ENCODE peak calls at places on chromosomes 7 and 10, in six cellular contexts. H, Z, D, I, F and A are unnamed samples.

GRCh38 chr10:6598679-6599078 is 18.6 kb upstream of the PRKCQ start:
- DNase-seq in H (no peak), Z (no peak), D (no peak), I (no peak), F (no peak), A (no peak)

GRCh38 chr10:42866115-42866995 is 83.8 kb downstream of the BMS1 start:
- DNase-seq in H (peak), Z (peak), D (peak), I (peak), F (peak), A (peak)

GRCh38 chr10:99532687-99533495 is at the start of gene NKX2-3:
- DNase-seq in H (no peak), Z (no peak), D (no peak), I (peak), F (peak), A (peak)

GRCh38 chr7:45203459-45203858 is 45.9 kb downstream of the RAMP3 start:
- DNase-seq in H (no peak), Z (no peak), D (no peak), I (no peak), F (no peak), A (no peak)

GRCh38 chr7:22569586-22570321 is 69.8 kb upstream of the STEAP1B start:
- DNase-seq in H (no peak), Z (no peak), D (peak), I (no peak), F (no peak), A (peak)

GRCh38 chr10:114271779-114272167 is 32.7 kb downstream of the VWA2 start:
- DNase-seq in H (no peak), Z (no peak), D (peak), I (no peak), F (peak), A (peak)

GRCh38 chr7:142130282-142130681 is 18.8 kb downstream of the MGAM2 start:
- DNase-seq in H (no peak), Z (no peak), D (no peak), I (no peak), F (no peak), A (no peak)

GRCh38 chr7:35263396-35263795 is 9.5 kb upstream of the TBX20 start:
- DNase-seq in H (no peak), Z (no peak), D (no peak), I (no peak), F (no peak), A (no peak)

GRCh38 chr7:20474244-20474643 is 141.2 kb upstream of the ABCB5 start:
- DNase-seq in H (no peak), Z (no peak), D (peak), I (no peak), F (no peak), A (no peak)

GRCh38 chr7:38281211-38281610 is 7.8 kb upstream of the TARP start:
- DNase-seq in H (no peak), Z (no peak), D (peak), I (no peak), F (no peak), A (no peak)

DNA sequence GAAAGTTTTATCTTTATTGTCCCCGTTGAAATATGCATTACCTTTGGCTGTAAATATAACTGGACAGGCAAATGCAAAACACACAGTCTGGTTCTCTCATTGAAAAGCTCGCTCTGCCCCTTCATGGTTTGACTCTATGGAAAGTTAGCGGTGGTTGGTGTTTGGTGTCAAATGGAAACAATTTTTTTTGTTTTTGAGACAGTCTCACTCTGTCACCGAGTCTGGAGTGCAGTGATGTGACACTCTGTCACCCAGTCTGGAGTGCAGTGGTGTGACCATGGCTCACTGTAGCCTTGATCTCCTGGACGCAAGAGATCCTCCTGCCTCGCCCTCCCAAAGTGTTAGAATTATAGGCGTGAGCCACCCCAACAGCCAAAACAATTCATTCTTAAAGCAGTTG is 149.7 kb downstream of the LRRC4 start:
- DNase-seq in H (no peak), Z (no peak), D (no peak), I (no peak), F (no peak), A (no peak)
- H3K14ac ChIP-seq in H (no peak), Z (no peak), D (no peak), I (no peak), F (no peak), A (no peak)

DNA sequence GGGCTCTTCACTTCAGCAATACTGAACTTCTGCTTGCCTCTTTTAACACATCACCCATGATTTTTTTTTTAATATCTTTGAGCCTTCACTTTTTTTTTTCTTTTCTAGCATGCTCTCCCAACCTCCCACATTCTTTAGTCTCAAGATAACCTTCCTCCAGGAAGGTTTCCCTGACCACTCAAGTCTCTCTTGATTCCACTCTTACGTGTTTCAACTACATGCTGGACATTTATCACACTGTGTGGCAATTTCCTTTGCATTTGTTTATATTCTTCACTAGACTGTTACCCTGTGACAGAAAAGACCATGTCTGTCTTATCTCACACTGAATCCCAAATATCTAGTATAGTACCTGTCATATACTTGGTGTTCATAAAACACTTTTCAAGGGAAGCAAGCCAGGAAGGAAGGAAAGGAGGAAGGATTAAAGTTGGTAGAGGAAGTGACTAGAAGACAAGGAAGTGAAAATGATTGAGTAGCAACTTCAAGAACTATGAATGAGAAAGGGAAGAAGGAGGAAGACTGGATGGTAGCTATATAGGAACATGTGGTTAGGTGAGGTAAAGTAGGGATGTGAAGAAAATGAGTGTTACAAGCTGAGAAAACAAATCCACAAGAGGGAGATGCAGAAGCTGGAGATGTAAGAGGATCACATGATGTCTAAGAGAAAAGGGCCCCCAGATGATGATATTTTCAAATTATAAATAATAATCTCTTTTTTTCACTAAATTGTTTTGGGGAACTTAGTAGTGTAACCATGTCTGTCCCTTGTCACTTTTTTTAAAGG is 40.4 kb downstream of the IFIT5 start:
- DNase-seq in H (no peak), Z (no peak), D (no peak), I (no peak), F (peak), A (peak)
- H3K14ac ChIP-seq in H (no peak), Z (no peak), D (no peak), I (no peak), F (no peak), A (peak)

GRCh38 chr10:121669010-121669366 is 70.7 kb upstream of the FGFR2 start:
- DNase-seq in H (no peak), Z (no peak), D (no peak), I (no peak), F (no peak), A (no peak)

GRCh38 chr10:121664671-121665070 is 66.4 kb upstream of the FGFR2 start:
- DNase-seq in H (no peak), Z (no peak), D (no peak), I (no peak), F (no peak), A (no peak)

GRCh38 chr10:121665809-121666208 is 67.6 kb upstream of the FGFR2 start:
- DNase-seq in H (no peak), Z (no peak), D (no peak), I (no peak), F (no peak), A (no peak)

GRCh38 chr10:121668336-121669009 is 70.2 kb upstream of the FGFR2 start:
- DNase-seq in H (no peak), Z (peak), D (no peak), I (peak), F (no peak), A (no peak)

DNA sequence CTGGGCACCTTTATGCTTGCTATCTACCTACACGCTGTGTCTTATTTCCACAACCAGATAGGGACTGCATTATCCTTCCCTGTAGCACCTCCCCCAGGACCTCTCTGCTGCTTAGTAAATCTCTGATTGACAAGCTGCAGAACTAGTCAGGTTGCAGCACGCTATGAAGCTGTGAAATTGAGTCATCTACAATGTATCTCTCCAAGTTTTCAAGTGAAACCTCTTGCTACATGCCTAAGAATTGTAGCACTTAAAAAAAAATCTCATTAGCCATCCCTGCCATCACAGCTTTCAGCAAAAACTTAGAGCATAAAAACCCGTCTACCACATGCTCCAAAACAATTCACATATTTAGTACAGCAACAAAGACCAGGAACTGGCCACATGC is 69.7 kb upstream of the FGFR2 start:
- DNase-seq in H (no peak), Z (no peak), D (no peak), I (no peak), F (no peak), A (no peak)
- H3K14ac ChIP-seq in H (no peak), Z (no peak), D (no peak), I (no peak), F (no peak), A (no peak)

DNA sequence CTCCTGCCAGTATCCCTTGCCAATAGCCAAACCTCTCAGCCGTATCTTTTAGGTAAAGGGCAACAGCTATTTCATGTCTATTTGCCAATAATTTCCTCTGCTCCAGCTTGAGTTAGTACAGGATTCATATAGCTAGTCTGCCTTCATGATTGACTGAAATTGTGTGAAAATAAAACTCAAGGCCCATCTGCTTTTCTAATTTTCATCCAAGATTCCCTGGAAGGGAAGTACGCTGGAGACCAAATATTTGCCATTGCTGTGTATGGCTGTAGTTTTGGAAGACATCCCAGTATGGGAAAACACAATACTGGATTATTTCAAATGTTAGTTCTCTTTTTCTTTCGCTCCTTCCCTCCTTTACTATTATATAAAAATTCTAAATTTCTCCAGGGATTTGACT is 652.3 kb downstream of the CNTNAP2 start:
- DNase-seq in H (no peak), Z (no peak), D (no peak), I (no peak), F (no peak), A (no peak)
- H3K14ac ChIP-seq in H (no peak), Z (no peak), D (no peak), I (no peak), F (no peak), A (no peak)

DNA sequence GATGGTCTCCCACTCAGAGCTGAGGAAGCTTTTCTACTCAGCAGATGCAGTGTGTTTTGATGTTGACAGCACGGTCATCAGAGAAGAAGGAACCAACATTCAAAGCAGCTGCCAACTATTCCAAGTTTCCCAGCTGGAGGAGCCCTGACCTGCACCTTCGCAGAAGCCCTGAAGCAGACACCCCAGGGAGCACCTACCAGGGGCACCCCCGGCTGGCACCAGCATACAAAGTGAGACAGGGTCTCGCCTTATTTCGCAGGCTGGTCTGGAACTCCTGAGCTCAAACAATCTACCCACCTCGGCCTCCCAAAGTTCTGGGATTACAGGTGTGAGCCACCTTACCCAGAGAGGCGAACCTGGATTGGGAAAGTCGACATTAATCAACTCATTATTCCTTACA is 68.6 kb downstream of the KMT2C start:
- DNase-seq in H (no peak), Z (no peak), D (no peak), I (no peak), F (no peak), A (no peak)
- H3K14ac ChIP-seq in H (no peak), Z (no peak), D (no peak), I (no peak), F (no peak), A (no peak)

GRCh38 chr10:70174058-70174741 is 3.9 kb upstream of the SAR1A start:
- DNase-seq in H (no peak), Z (no peak), D (no peak), I (no peak), F (no peak), A (no peak)

GRCh38 chr10:70178139-70178725 is 7.9 kb upstream of the SAR1A start:
- DNase-seq in H (no peak), Z (no peak), D (no peak), I (no peak), F (no peak), A (no peak)

GRCh38 chr10:70175516-70175915 is 5.2 kb upstream of the SAR1A start:
- DNase-seq in H (no peak), Z (no peak), D (no peak), I (no peak), F (no peak), A (no peak)

GRCh38 chr10:70176441-70176840 is 6.1 kb upstream of the SAR1A start:
- DNase-seq in H (no peak), Z (no peak), D (no peak), I (no peak), F (no peak), A (peak)
- H3K14ac ChIP-seq in H (no peak), Z (no peak), D (no peak), I (no peak), F (no peak), A (no peak)

DNA sequence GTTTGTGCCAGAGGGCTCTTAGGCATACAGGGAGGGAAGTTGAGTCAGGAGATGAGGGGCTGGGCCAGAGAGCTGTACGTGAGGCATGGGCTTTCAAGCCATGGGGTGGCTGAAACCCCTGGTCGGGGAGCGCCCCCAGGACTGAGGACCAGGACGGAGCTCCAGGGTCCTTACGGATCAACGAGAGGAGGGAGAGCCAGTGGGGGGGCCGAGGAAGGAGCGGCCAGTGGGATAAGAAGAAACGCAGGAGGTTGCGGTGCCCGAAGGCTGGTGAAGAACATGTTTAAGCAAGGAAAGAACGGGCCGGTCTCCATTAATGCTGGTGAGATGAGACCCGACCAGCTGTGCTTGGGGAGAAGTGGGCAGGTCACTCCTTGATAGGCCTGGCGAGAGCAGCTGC is 43.6 kb upstream of the BHLHA15 start:
- DNase-seq in H (no peak), Z (no peak), D (no peak), I (no peak), F (no peak), A (no peak)
- H3K14ac ChIP-seq in H (no peak), Z (no peak), D (no peak), I (no peak), F (no peak), A (no peak)

GRCh38 chr7:119949053-119949452 is 323.9 kb upstream of the KCND2 start:
- DNase-seq in H (no peak), Z (no peak), D (no peak), I (no peak), F (no peak), A (no peak)
- H3K14ac ChIP-seq in H (no peak), Z (no peak), D (no peak), I (no peak), F (no peak), A (no peak)

GRCh38 chr10:3661271-3661670 is 123.7 kb downstream of the KLF6 start:
- DNase-seq in H (no peak), Z (no peak), D (peak), I (no peak), F (no peak), A (no peak)
- H3K14ac ChIP-seq in H (no peak), Z (no peak), D (no peak), I (no peak), F (no peak), A (no peak)

DNA sequence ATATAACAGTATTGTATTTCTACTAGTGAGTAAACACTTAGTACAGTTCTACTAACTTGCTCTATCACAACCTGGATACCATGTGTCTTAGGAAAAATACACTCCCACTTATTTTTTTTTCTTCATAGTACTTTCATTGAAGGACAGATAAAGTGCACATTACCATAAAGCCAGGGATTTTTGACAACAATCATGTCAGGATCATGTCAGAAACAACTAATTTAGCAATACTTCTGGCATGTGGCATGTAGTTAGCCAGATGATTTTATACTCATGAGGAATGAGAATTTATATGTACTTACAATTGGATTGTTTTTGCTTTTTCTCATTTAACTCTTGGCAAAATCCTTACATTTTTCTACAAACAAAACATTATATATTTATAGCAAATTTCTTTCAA is 630.8 kb upstream of the GRM3 start:
- DNase-seq in H (no peak), Z (no peak), D (no peak), I (no peak), F (no peak), A (no peak)
- H3K14ac ChIP-seq in H (no peak), Z (no peak), D (no peak), I (no peak), F (no peak), A (no peak)